ENCODE peak calls at places on chromosomes 1 and 21, in eight cellular contexts. One of them, this sample, is unnamed.

GRCh38 chr1:1290238-1290731 is 10.0 kb downstream of the SCNN1D start:
- DNase-seq in prostate gland: peak; percentile 47
- DNase-seq in vagina: no peak
- DNase-seq in sigmoid colon: no peak
- DNase-seq in body of pancreas: peak; percentile 83
- DNase-seq in right lobe of liver: peak; percentile 81
- DNase-seq in NB4: peak; percentile 43
- DNase-seq in ovary: peak; percentile 66
- DNase-seq in this sample: no peak

GRCh38 chr1:19640363-19641316 is 3.5 kb upstream of the NBL1 start:
- DNase-seq in body of pancreas: no peak
- DNase-seq in prostate gland: no peak
- DNase-seq in right lobe of liver: no peak
- DNase-seq in NB4: no peak
- DNase-seq in ovary: no peak
- DNase-seq in sigmoid colon: peak; percentile 62
- DNase-seq in vagina: no peak
- DNase-seq in this sample: no peak

GRCh38 chr1:94753171-94753972 is 66.8 kb upstream of the SLC44A3 start:
- DNase-seq in right lobe of liver: peak; percentile 89
- DNase-seq in prostate gland: no peak
- DNase-seq in sigmoid colon: peak; percentile 67
- DNase-seq in body of pancreas: peak; percentile 56
- DNase-seq in ovary: peak; percentile 84
- DNase-seq in NB4: peak; percentile 35
- DNase-seq in vagina: no peak
- DNase-seq in this sample: no peak

GRCh38 chr1:48644190-48644930 is 132.3 kb downstream of the BEND5 start:
- DNase-seq in ovary: no peak
- DNase-seq in vagina: no peak
- DNase-seq in body of pancreas: no peak
- DNase-seq in sigmoid colon: no peak
- DNase-seq in NB4: no peak
- DNase-seq in prostate gland: no peak
- DNase-seq in right lobe of liver: no peak
- DNase-seq in this sample: no peak

GRCh38 chr1:198326915-198327314 is 170.1 kb downstream of the NEK7 start:
- DNase-seq in sigmoid colon: no peak
- DNase-seq in prostate gland: no peak
- DNase-seq in NB4: no peak
- DNase-seq in vagina: no peak
- DNase-seq in right lobe of liver: no peak
- DNase-seq in ovary: no peak
- DNase-seq in body of pancreas: no peak
- DNase-seq in this sample: no peak

GRCh38 chr1:17865912-17866311 is 110.8 kb downstream of the ACTL8 start:
- DNase-seq in sigmoid colon: no peak
- DNase-seq in NB4: no peak
- DNase-seq in right lobe of liver: no peak
- DNase-seq in body of pancreas: no peak
- DNase-seq in vagina: no peak
- DNase-seq in prostate gland: no peak
- DNase-seq in ovary: no peak
- DNase-seq in this sample: no peak

GRCh38 chr1:29332204-29332603 is 95.9 kb downstream of the PTPRU start:
- DNase-seq in body of pancreas: peak; percentile 55
- DNase-seq in prostate gland: no peak
- DNase-seq in ovary: no peak
- DNase-seq in NB4: peak; percentile 58
- DNase-seq in vagina: no peak
- DNase-seq in sigmoid colon: peak; percentile 52
- DNase-seq in right lobe of liver: no peak
- DNase-seq in this sample: peak; percentile 19

GRCh38 chr1:212976586-212976985 is 26.2 kb downstream of the VASH2 start:
- DNase-seq in ovary: no peak
- DNase-seq in sigmoid colon: no peak
- DNase-seq in body of pancreas: no peak
- DNase-seq in vagina: peak; percentile 58
- DNase-seq in right lobe of liver: peak; percentile 22
- DNase-seq in prostate gland: no peak
- DNase-seq in NB4: no peak
- DNase-seq in this sample: no peak

GRCh38 chr1:224447251-224447650 is 12.7 kb upstream of the WDR26 start:
- DNase-seq in sigmoid colon: no peak
- DNase-seq in body of pancreas: no peak
- DNase-seq in ovary: peak; percentile 45
- DNase-seq in NB4: no peak
- DNase-seq in prostate gland: no peak
- DNase-seq in right lobe of liver: no peak
- DNase-seq in vagina: no peak
- DNase-seq in this sample: peak; percentile 23

GRCh38 chr1:6674796-6675195 is 26.8 kb downstream of the DNAJC11 start:
- DNase-seq in NB4: no peak
- DNase-seq in body of pancreas: no peak
- DNase-seq in right lobe of liver: no peak
- DNase-seq in prostate gland: no peak
- DNase-seq in ovary: no peak
- DNase-seq in vagina: no peak
- DNase-seq in sigmoid colon: no peak
- DNase-seq in this sample: no peak

GRCh38 chr1:179879797-179880196 is 2.2 kb upstream of the TOR1AIP2 start:
- DNase-seq in ovary: no peak
- DNase-seq in NB4: no peak
- DNase-seq in body of pancreas: no peak
- DNase-seq in sigmoid colon: no peak
- DNase-seq in vagina: no peak
- DNase-seq in prostate gland: no peak
- DNase-seq in right lobe of liver: no peak
- DNase-seq in this sample: no peak

GRCh38 chr1:179881642-179882252 is 338 bp upstream of the TOR1AIP1 start:
- DNase-seq in prostate gland: peak; percentile 90
- DNase-seq in vagina: peak; percentile 97
- DNase-seq in right lobe of liver: peak; percentile 87
- DNase-seq in ovary: no peak
- DNase-seq in body of pancreas: peak; percentile 83
- DNase-seq in NB4: peak; percentile 88
- DNase-seq in sigmoid colon: peak; percentile 97
- DNase-seq in this sample: no peak

GRCh38 chr1:179882253-179883039 is at the start of gene TOR1AIP1:
- DNase-seq in body of pancreas: peak; percentile 97
- DNase-seq in right lobe of liver: peak; percentile 96
- DNase-seq in prostate gland: peak; percentile 97
- DNase-seq in ovary: peak; percentile 98
- DNase-seq in vagina: peak; percentile 98
- DNase-seq in NB4: peak; percentile 99
- DNase-seq in sigmoid colon: peak; percentile 99
- DNase-seq in this sample: peak; percentile 75

GRCh38 chr1:179883739-179884138 is 1.7 kb downstream of the TOR1AIP1 start:
- DNase-seq in ovary: no peak
- DNase-seq in sigmoid colon: no peak
- DNase-seq in prostate gland: no peak
- DNase-seq in right lobe of liver: no peak
- DNase-seq in body of pancreas: no peak
- DNase-seq in vagina: no peak
- DNase-seq in NB4: peak; percentile 30
- DNase-seq in this sample: no peak

GRCh38 chr1:179883040-179883501 is 986 bp downstream of the TOR1AIP1 start:
- DNase-seq in prostate gland: peak; percentile 9
- DNase-seq in right lobe of liver: no peak
- DNase-seq in body of pancreas: no peak
- DNase-seq in NB4: no peak
- DNase-seq in vagina: no peak
- DNase-seq in sigmoid colon: no peak
- DNase-seq in ovary: no peak
- DNase-seq in this sample: peak; percentile 30
- TF ChIP-seq POLR2A in prostate gland: no peak
- TF ChIP-seq POLR2A in right lobe of liver: no peak
- TF ChIP-seq POLR2A in body of pancreas: no peak
- TF ChIP-seq POLR2A in NB4: no peak
- TF ChIP-seq POLR2A in vagina: no peak
- TF ChIP-seq POLR2A in sigmoid colon: no peak
- TF ChIP-seq POLR2A in ovary: no peak
- TF ChIP-seq POLR2A in this sample: no peak

DNA sequence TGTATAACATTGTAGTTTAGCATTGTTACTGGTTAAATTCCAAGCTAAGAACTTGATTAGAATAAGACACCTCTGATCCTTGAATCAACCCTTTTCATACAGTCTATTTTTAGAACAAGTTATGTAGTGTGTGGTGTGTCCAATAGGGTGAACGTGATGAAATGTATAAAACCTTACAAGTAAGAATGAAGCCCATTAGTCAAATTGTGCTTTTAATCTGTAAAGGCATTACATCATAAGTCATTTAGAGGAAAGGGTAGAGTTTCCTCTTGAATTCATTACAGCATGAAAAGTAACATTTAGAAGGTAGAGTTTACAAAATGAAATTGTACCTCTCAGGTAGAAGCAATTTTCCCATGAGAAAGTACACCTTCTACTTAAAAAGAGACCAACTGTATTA is 479.2 kb downstream of the LTN1 start:
- DNase-seq in sigmoid colon: no peak
- DNase-seq in prostate gland: no peak
- DNase-seq in ovary: no peak
- DNase-seq in NB4: no peak
- DNase-seq in vagina: no peak
- DNase-seq in right lobe of liver: no peak
- DNase-seq in body of pancreas: no peak
- DNase-seq in this sample: no peak
- TF ChIP-seq POLR2A in sigmoid colon: no peak
- TF ChIP-seq POLR2A in prostate gland: no peak
- TF ChIP-seq POLR2A in ovary: no peak
- TF ChIP-seq POLR2A in NB4: no peak
- TF ChIP-seq POLR2A in vagina: no peak
- TF ChIP-seq POLR2A in right lobe of liver: no peak
- TF ChIP-seq POLR2A in body of pancreas: no peak
- TF ChIP-seq POLR2A in this sample: no peak

DNA sequence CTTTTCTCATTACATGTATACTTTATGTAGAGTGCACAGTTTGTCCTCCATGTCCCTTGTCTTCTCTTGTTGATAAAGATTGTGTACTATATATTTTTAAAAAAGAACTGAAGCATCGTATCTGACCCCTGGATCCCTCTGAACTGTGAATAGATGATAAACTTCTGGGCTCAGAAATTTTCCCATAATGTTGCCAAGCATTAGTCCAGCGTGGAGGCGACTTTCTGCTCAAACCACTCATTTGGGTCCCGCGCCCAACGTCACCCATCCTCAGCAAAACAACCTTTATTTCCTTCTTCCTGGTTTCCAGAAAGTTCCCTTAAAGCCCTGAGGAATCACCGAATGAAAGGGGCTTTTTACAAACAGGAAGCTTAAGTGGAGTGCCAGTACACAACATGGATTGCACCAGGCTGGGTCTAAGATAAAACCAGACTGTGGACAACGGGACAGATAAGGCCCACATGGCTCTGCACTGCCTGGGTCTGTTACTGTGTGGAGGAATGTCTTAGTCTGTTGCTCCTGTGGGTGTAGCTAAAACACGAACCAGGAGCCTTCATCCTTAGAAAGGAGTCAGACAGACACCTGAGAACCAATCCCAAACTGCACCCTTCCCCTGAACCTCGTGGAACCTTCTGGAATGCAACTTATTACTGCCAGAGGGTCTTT is 15.6 kb downstream of the EVA1C start:
- DNase-seq in body of pancreas: no peak
- DNase-seq in vagina: no peak
- DNase-seq in prostate gland: no peak
- DNase-seq in sigmoid colon: no peak
- DNase-seq in right lobe of liver: no peak
- DNase-seq in ovary: no peak
- DNase-seq in NB4: no peak
- DNase-seq in this sample: no peak
- TF ChIP-seq POLR2A in body of pancreas: no peak
- TF ChIP-seq POLR2A in vagina: no peak
- TF ChIP-seq POLR2A in prostate gland: no peak
- TF ChIP-seq POLR2A in sigmoid colon: no peak
- TF ChIP-seq POLR2A in right lobe of liver: no peak
- TF ChIP-seq POLR2A in ovary: no peak
- TF ChIP-seq POLR2A in NB4: no peak
- TF ChIP-seq POLR2A in this sample: no peak

GRCh38 chr1:181033799-181034391 is at the start of gene MR1:
- DNase-seq in right lobe of liver: peak; percentile 48
- DNase-seq in sigmoid colon: no peak
- DNase-seq in prostate gland: peak; percentile 58
- DNase-seq in vagina: no peak
- DNase-seq in ovary: no peak
- DNase-seq in NB4: peak; percentile 88
- DNase-seq in body of pancreas: peak; percentile 24
- DNase-seq in this sample: peak; percentile 71
- TF ChIP-seq POLR2A in right lobe of liver: peak; percentile 80
- TF ChIP-seq POLR2A in sigmoid colon: no peak
- TF ChIP-seq POLR2A in prostate gland: peak; percentile 85
- TF ChIP-seq POLR2A in vagina: peak; percentile 66
- TF ChIP-seq POLR2A in ovary: peak; percentile 54
- TF ChIP-seq POLR2A in NB4: peak; percentile 58
- TF ChIP-seq POLR2A in body of pancreas: peak; percentile 55
- TF ChIP-seq POLR2A in this sample: peak; percentile 42

GRCh38 chr21:14545906-14546480 is at the start of gene SAMSN1:
- DNase-seq in body of pancreas: no peak
- DNase-seq in NB4: peak; percentile 88
- DNase-seq in ovary: no peak
- DNase-seq in right lobe of liver: no peak
- DNase-seq in prostate gland: no peak
- DNase-seq in sigmoid colon: peak; percentile 69
- DNase-seq in vagina: no peak
- DNase-seq in this sample: no peak
- TF ChIP-seq POLR2A in body of pancreas: peak; percentile 45
- TF ChIP-seq POLR2A in NB4: peak; percentile 74
- TF ChIP-seq POLR2A in ovary: no peak
- TF ChIP-seq POLR2A in right lobe of liver: peak; percentile 80
- TF ChIP-seq POLR2A in prostate gland: peak; percentile 38
- TF ChIP-seq POLR2A in sigmoid colon: peak; percentile 61
- TF ChIP-seq POLR2A in vagina: peak; percentile 69
- TF ChIP-seq POLR2A in this sample: no peak

DNA sequence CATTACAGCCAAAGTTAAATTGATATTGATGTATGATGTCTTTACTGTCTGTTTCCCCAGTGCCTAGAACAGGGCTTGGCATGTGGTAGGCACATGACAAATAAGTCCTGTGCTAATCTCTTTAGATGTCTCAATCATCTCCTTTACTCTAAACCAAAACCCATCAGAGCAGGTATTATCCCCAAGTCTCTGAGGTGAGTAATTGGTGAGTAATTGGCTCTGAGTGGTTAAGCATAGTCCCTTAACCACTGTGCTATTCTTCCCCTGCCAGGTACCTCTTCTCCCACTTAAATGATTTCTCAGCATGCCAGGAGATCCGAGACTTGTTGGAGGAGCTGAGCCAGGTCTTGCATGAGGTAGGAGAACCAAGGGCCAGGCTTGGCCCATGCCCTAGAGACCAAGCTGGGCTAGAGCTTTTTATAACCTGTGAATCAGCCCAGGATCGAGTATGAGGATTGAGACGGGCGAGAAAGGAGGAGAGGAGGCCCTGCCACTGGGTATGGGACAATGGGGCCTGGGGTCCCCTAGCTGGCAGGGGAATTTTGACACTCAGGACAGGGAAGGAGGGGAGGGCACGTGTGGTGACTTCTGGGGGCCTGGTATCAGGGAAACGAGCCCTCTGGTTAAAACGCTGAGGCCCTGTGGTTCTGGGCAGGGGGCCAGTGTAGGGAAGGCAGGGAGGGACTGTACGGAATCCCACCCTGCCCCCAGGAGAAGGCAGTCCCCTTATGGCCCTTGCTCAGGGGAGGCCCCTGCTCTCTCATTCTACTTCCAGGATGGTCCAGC is 4.5 kb downstream of the CNKSR1 start:
- DNase-seq in sigmoid colon: no peak
- DNase-seq in body of pancreas: no peak
- DNase-seq in right lobe of liver: no peak
- DNase-seq in ovary: no peak
- DNase-seq in vagina: no peak
- DNase-seq in prostate gland: no peak
- DNase-seq in NB4: no peak
- DNase-seq in this sample: no peak
- TF ChIP-seq POLR2A in sigmoid colon: no peak
- TF ChIP-seq POLR2A in body of pancreas: no peak
- TF ChIP-seq POLR2A in right lobe of liver: no peak
- TF ChIP-seq POLR2A in ovary: no peak
- TF ChIP-seq POLR2A in vagina: no peak
- TF ChIP-seq POLR2A in prostate gland: no peak
- TF ChIP-seq POLR2A in NB4: no peak
- TF ChIP-seq POLR2A in this sample: no peak